ENCODE peak calls at places on chromosomes 2 and 18, in nine cellular contexts. R is AG08396; I is ovary; V is sigmoid colon; P is cardiac muscle cell; C is EL; E is tibial artery; N is activated CD4-positive, alpha-beta T cell treated with anti-CD3 and anti-CD28 coated beads, Interleukin-2, amount 50 U/mL, for 48 hours; H is dorsolateral prefrontal cortex. W is an unnamed sample.

GRCh38 chr2:197279997-197280756 is 30.4 kb downstream of the ANKRD44 start:
- DNase-seq in R (no peak), I (no peak), V (no peak), P (no peak), C (no peak), E (no peak), N (no peak), H (no peak), W (no peak)

GRCh38 chr2:15782769-15783294 is 157.5 kb upstream of the MYCN start:
- DNase-seq in R (no peak), I (no peak), V (no peak), P (no peak), C (no peak), E (no peak), N (no peak), H (no peak), W (no peak)

GRCh38 chr2:43524180-43524965 is 71.5 kb downstream of the THADA start:
- DNase-seq in R (no peak), I (no peak), V (peak), P (no peak), C (no peak), E (no peak), N (no peak), H (no peak), W (no peak)

GRCh38 chr2:203824057-203824456 is 43.5 kb upstream of the CTLA4 start:
- DNase-seq in R (no peak), I (no peak), V (no peak), P (no peak), C (no peak), E (no peak), N (peak), H (peak), W (no peak)

GRCh38 chr2:124822516-124822915 is 797.4 kb downstream of the CNTNAP5 start:
- DNase-seq in R (no peak), I (no peak), V (no peak), P (no peak), C (no peak), E (no peak), N (no peak), H (no peak), W (no peak)

GRCh38 chr2:240478346-240479110 is 43.1 kb downstream of the GPC1 start:
- DNase-seq in R (no peak), I (no peak), V (no peak), P (no peak), C (no peak), E (no peak), N (no peak), H (no peak), W (no peak)

GRCh38 chr2:129673881-129674513 is 305.5 kb upstream of the RAB6C start:
- DNase-seq in R (no peak), I (no peak), V (no peak), P (no peak), C (no peak), E (no peak), N (no peak), H (no peak), W (no peak)

GRCh38 chr2:67997528-67998267 is 65.1 kb downstream of the C1D start:
- DNase-seq in R (peak), I (no peak), V (no peak), P (no peak), C (peak), E (no peak), N (no peak), H (no peak), W (peak)

GRCh38 chr2:214011676-214012075 is 399.2 kb upstream of the VWC2L start:
- DNase-seq in R (no peak), I (no peak), V (no peak), P (no peak), C (no peak), E (no peak), N (no peak), H (no peak), W (no peak)

GRCh38 chr2:135227386-135227785 is 175.3 kb downstream of the RAB3GAP1 start:
- DNase-seq in R (no peak), I (no peak), V (no peak), P (no peak), C (peak), E (no peak), N (no peak), H (no peak), W (no peak)

GRCh38 chr2:159206736-159207380 is 79.6 kb downstream of the WDSUB1 start:
- DNase-seq in R (no peak), I (no peak), V (no peak), P (peak), C (no peak), E (no peak), N (no peak), H (no peak), W (no peak)

GRCh38 chr2:59307196-59307595 is 1066.1 kb upstream of the FANCL start:
- DNase-seq in R (no peak), I (no peak), V (no peak), P (no peak), C (no peak), E (no peak), N (no peak), H (no peak), W (no peak)

GRCh38 chr2:190717764-190718651 is 69.1 kb downstream of the NAB1 start:
- DNase-seq in R (no peak), I (no peak), V (no peak), P (no peak), C (no peak), E (no peak), N (no peak), H (no peak), W (no peak)

GRCh38 chr18:60044290-60045006 is 144.7 kb downstream of the PMAIP1 start:
- DNase-seq in R (peak), I (no peak), V (no peak), P (no peak), C (peak), E (no peak), N (no peak), H (no peak), W (peak)

GRCh38 chr18:50606609-50607008 is 46.7 kb downstream of the MAPK4 start:
- DNase-seq in R (no peak), I (no peak), V (no peak), P (no peak), C (no peak), E (no peak), N (no peak), H (no peak), W (no peak)

GRCh38 chr2:72998234-72998651 is 73.3 kb downstream of the SFXN5 start:
- DNase-seq in R (no peak), I (no peak), V (peak), P (no peak), C (no peak), E (peak), N (no peak), H (no peak), W (no peak)

GRCh38 chr2:60962534-60962933 is 55.0 kb upstream of the PEX13 start:
- DNase-seq in R (no peak), I (no peak), V (no peak), P (no peak), C (no peak), E (no peak), N (no peak), H (no peak), W (no peak)

GRCh38 chr18:48613589-48613988 is 74.8 kb downstream of the CTIF start:
- DNase-seq in R (peak), I (peak), V (peak), P (no peak), C (no peak), E (peak), N (no peak), H (peak), W (no peak)

GRCh38 chr18:60200558-60200957 is 172.0 kb downstream of the MC4R start:
- DNase-seq in R (no peak), I (no peak), V (no peak), P (no peak), C (no peak), E (no peak), N (no peak), H (no peak), W (no peak)

GRCh38 chr2:231331533-231331932 is 64.0 kb upstream of the B3GNT7 start:
- DNase-seq in R (no peak), I (no peak), V (no peak), P (no peak), C (no peak), E (no peak), N (no peak), H (no peak), W (no peak)

GRCh38 chr2:64205415-64205814 is 61.2 kb upstream of the PELI1 start:
- DNase-seq in R (no peak), I (no peak), V (no peak), P (no peak), C (no peak), E (no peak), N (no peak), H (no peak), W (no peak)

GRCh38 chr18:23354625-23355024 is 98.5 kb upstream of the RIOK3 start:
- DNase-seq in R (peak), I (no peak), V (no peak), P (no peak), C (peak), E (no peak), N (peak), H (no peak), W (no peak)

GRCh38 chr18:8040021-8040420 is 472.9 kb downstream of the PTPRM start:
- DNase-seq in R (no peak), I (no peak), V (no peak), P (no peak), C (no peak), E (no peak), N (no peak), H (no peak), W (no peak)

GRCh38 chr2:99615247-99615771 is 125.5 kb upstream of the REV1 start:
- DNase-seq in R (peak), I (no peak), V (no peak), P (no peak), C (peak), E (no peak), N (no peak), H (peak), W (no peak)

GRCh38 chr2:102788880-102789250 is 27.0 kb downstream of the TMEM182 start:
- DNase-seq in R (no peak), I (no peak), V (peak), P (peak), C (no peak), E (no peak), N (no peak), H (peak), W (no peak)

GRCh38 chr2:64750001-64750816 is 96.5 kb upstream of the SERTAD2 start:
- DNase-seq in R (peak), I (peak), V (peak), P (peak), C (peak), E (peak), N (peak), H (peak), W (no peak)

GRCh38 chr18:24246143-24246542 is 107.3 kb downstream of the CABYR start:
- DNase-seq in R (no peak), I (no peak), V (no peak), P (no peak), C (no peak), E (no peak), N (no peak), H (no peak), W (no peak)

GRCh38 chr2:235859651-235860050 is 308.5 kb downstream of the GBX2 start:
- DNase-seq in R (no peak), I (peak), V (peak), P (peak), C (no peak), E (no peak), N (no peak), H (no peak), W (no peak)

GRCh38 chr18:12911025-12911927 is 27.2 kb upstream of the PTPN2 start:
- DNase-seq in R (no peak), I (no peak), V (no peak), P (no peak), C (no peak), E (no peak), N (peak), H (no peak), W (no peak)

GRCh38 chr2:66872926-66873714 is 438.2 kb downstream of the MEIS1 start:
- DNase-seq in R (no peak), I (no peak), V (no peak), P (no peak), C (peak), E (no peak), N (no peak), H (no peak), W (no peak)

GRCh38 chr2:126798276-126799140 is 100.2 kb upstream of the TEX51 start:
- DNase-seq in R (no peak), I (no peak), V (peak), P (no peak), C (no peak), E (peak), N (no peak), H (no peak), W (no peak)

W was measured in amniotic stem cell.